ENCODE peak calls at places on chromosome 17, in seven cellular contexts. Y is WTC11; C is activated CD8-positive, alpha-beta memory T cell treated with anti-CD3 and anti-CD28 coated beads for 24 hours; H is CD8-positive, alpha-beta T cell; J is Kasumi-1; N is cardiac muscle cell; V is fibroblast of lung. G is an unnamed sample.
A peak's percentile ranks its signal among the peaks of the same experiment; 100 is the strongest.

GRCh38 chr17:77280304-77280910 is 139.6 kb downstream of the SEC14L1 start:
- DNase-seq in Y (peak; percentile 45), C (no peak), H (no peak), J (no peak), N (peak; percentile 89), V (peak; percentile 89), G (peak; percentile 47)

GRCh38 chr17:64448665-64449512 is at the start of gene MILR1:
- DNase-seq in Y (no peak), C (no peak), H (no peak), J (peak; percentile 100), N (peak; percentile 97), V (peak; percentile 92), G (peak; percentile 55)

GRCh38 chr17:75174996-75175395 is 7.8 kb downstream of the SUMO2 start:
- DNase-seq in Y (no peak), C (no peak), H (no peak), J (no peak), N (no peak), V (no peak), G (no peak)

GRCh38 chr17:50903604-50904521 is 37.7 kb upstream of the TOB1 start:
- DNase-seq in Y (no peak), C (no peak), H (no peak), J (no peak), N (peak; percentile 15), V (peak; percentile 86), G (no peak)

GRCh38 chr17:8855477-8856204 is 11.8 kb downstream of the PIK3R6 start:
- DNase-seq in Y (no peak), C (no peak), H (no peak), J (no peak), N (no peak), V (no peak), G (no peak)

GRCh38 chr17:58595194-58595792 is 80.9 kb upstream of the MTMR4 start:
- DNase-seq in Y (no peak), C (no peak), H (no peak), J (no peak), N (no peak), V (no peak), G (no peak)

GRCh38 chr17:39239640-39240314 is 14.0 kb upstream of the STAC2 start:
- DNase-seq in Y (peak; percentile 91), C (peak; percentile 84), H (peak; percentile 56), J (no peak), N (no peak), V (no peak), G (no peak)

GRCh38 chr17:77420476-77420803 is 279.7 kb downstream of the SEC14L1 start:
- DNase-seq in Y (no peak), C (no peak), H (no peak), J (no peak), N (no peak), V (no peak), G (no peak)

GRCh38 chr17:17694229-17695081 is 13.2 kb downstream of the RAI1 start:
- DNase-seq in Y (peak; percentile 70), C (peak; percentile 89), H (peak; percentile 49), J (peak; percentile 19), N (peak; percentile 66), V (peak; percentile 60), G (peak; percentile 44)

GRCh38 chr17:45745843-45746494 is 38.2 kb upstream of the CRHR1 start:
- DNase-seq in Y (no peak), C (no peak), H (no peak), J (no peak), N (no peak), V (no peak), G (no peak)

GRCh38 chr17:9389116-9389515 is 186.5 kb downstream of the STX8 start:
- DNase-seq in Y (no peak), C (no peak), H (no peak), J (no peak), N (peak; percentile 74), V (peak; percentile 56), G (peak; percentile 3)

GRCh38 chr17:62692721-62693431 is 65.4 kb downstream of the MRC2 start:
- DNase-seq in Y (peak; percentile 78), C (no peak), H (no peak), J (peak; percentile 50), N (peak; percentile 54), V (peak; percentile 37), G (no peak)

GRCh38 chr17:45225051-45225700 is 3.5 kb downstream of the FMNL1 start:
- DNase-seq in Y (no peak), C (peak; percentile 84), H (no peak), J (no peak), N (no peak), V (no peak), G (no peak)

GRCh38 chr17:82825540-82826124 is 14.2 kb downstream of the ZNF750 start:
- DNase-seq in Y (no peak), C (no peak), H (no peak), J (no peak), N (no peak), V (no peak), G (no peak)

G was measured in HFFc6.